ENCODE peak calls at places on chromosome 11, in nine cellular contexts. C is heart right ventricle, P is PC-3, W is breast epithelium, R is fibroblast of mammary gland, U is cardiac muscle cell, A is cardiac fibroblast, K is HFF-Myc, O is colonic mucosa. Q is an unnamed sample.

GRCh38 chr11:103326070-103326794 is 217.0 kb downstream of the DYNC2H1 start:
- DNase-seq in K (peak; percentile 65), A (peak; percentile 86), U (peak; percentile 62), C (no peak), R (peak; percentile 84), W (no peak), O (peak; percentile 32), P (peak; percentile 92), Q (peak; percentile 27)

GRCh38 chr11:30488304-30488998 is 97.7 kb downstream of the MPPED2 start:
- DNase-seq in U (peak; percentile 36), K (no peak), O (peak; percentile 81), W (no peak), A (peak; percentile 61), C (no peak), P (peak; percentile 39), R (no peak), Q (peak; percentile 46)

GRCh38 chr11:129021295-129021694 is 78.6 kb upstream of the TP53AIP1 start:
- DNase-seq in O (no peak), A (peak; percentile 25), W (no peak), K (no peak), U (no peak), C (no peak), P (peak; percentile 16), R (peak; percentile 20), Q (no peak)

GRCh38 chr11:96246718-96247540 is 96.1 kb downstream of the MAML2 start:
- DNase-seq in K (no peak), U (no peak), C (no peak), O (no peak), A (peak; percentile 61), P (peak; percentile 67), R (peak; percentile 68), W (no peak), Q (no peak)

GRCh38 chr11:65645710-65646109 is 7.8 kb downstream of the SIPA1 start:
- DNase-seq in A (peak; percentile 53), O (no peak), U (no peak), P (no peak), R (peak; percentile 20), K (no peak), W (no peak), C (no peak), Q (no peak)

GRCh38 chr11:76523147-76523546 is 78.3 kb downstream of the EMSY start:
- DNase-seq in P (peak; percentile 43), O (no peak), W (no peak), U (no peak), C (no peak), A (no peak), K (no peak), R (no peak), Q (no peak)

GRCh38 chr11:12860827-12861226 is 148.3 kb upstream of the RASSF10 start:
- DNase-seq in O (no peak), W (no peak), P (no peak), U (no peak), C (no peak), K (no peak), A (no peak), R (no peak), Q (no peak)

GRCh38 chr11:106914409-106914808 is 103.9 kb downstream of the GUCY1A2 start:
- DNase-seq in K (no peak), O (no peak), C (no peak), P (no peak), A (no peak), R (no peak), U (no peak), W (no peak), Q (no peak)

GRCh38 chr11:102794382-102794781 is 3.6 kb downstream of the MMP1 start:
- DNase-seq in U (peak; percentile 19), W (no peak), C (no peak), K (peak; percentile 40), P (peak; percentile 60), A (peak; percentile 63), R (peak; percentile 41), O (no peak), Q (no peak)

GRCh38 chr11:130403301-130403804 is 25.1 kb downstream of the ADAMTS8 start:
- DNase-seq in U (no peak), K (no peak), O (no peak), R (peak; percentile 97), P (peak; percentile 87), C (peak; percentile 50), A (peak; percentile 92), W (no peak), Q (peak; percentile 27)

DNA sequence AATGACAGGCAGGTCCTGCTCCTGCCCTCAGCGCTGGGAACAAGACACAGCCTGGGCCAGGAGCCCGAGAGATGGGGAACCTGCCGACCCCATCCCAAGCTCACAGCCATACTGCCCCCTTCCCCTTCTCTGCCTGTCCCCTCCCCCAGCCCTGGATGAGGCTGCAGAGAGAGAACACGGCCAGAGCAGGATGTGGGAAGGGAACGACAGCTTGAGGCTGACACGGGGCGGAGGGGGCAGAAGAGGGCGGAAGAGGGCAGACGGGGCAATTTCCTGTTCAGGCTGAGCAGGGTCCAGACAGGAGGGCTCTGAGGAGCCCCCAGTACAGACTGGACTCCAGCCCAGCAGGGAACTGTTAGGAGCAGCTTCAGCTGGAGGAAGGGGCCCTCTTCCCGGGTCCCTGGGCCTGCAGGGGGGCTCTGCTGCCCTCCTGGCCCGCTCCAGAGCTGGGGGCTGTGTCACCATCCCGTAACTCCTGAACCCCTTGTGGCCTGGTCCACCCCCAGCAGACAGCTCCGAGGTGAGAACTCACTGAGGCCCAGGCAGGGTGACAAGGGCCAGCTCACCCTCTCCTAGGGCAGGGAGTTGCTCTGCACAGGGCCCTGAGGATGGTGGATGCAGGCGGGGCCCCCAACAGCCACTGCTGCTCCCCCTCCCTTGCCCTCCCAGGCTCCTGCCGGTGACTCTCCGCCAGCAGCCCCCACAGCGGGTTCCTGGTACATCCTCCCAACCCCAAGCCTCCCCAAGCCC is 5.7 kb downstream of the CTSD start:
- DNase-seq in U (no peak), C (no peak), A (no peak), O (peak; percentile 60), R (no peak), P (no peak), W (no peak), K (no peak), Q (no peak)
- H3K4me3 ChIP-seq in U (no peak overlapping the region), C (no peak overlapping the region), A (no peak overlapping the region), O (no peak overlapping the region), R (no peak overlapping the region), P (no peak overlapping the region), W (no peak overlapping the region), K (no peak overlapping the region), Q (no peak overlapping the region)

DNA sequence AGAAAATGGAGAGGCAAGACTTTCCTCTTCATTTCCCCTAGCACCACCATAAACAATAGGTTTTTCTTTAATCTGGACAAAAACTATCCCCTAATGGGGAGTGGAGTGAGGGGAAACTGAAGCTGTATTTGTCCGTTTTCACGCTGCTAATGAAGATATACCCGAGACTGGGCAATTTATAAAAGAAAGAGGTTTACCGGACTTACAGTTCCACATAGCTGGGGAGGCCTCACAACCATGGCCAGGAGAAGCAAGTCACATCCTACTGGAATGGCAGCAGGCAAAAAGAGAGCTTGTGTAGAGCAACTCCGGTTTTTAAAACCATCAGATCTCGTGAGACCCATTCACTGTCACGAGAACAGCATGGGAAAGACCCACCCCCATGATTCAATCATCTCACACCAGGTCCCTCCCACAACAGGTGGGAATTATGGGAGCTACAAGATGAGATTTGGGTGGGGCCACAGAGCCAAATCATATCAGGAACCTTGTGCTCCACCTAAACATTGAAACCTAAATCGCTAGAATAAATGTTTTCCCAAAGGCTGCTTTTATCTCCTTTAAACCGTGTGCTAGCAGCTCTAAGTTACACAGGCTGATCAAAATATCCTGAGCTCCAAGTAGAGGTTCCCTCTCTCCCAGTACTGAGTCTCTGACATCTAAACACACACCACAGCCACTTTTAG is 4.3 kb downstream of the UBQLN3 start:
- DNase-seq in U (no peak), W (no peak), A (no peak), K (no peak), P (no peak), O (no peak), C (no peak), R (no peak), Q (no peak)
- H3K4me3 ChIP-seq in U (no peak overlapping the region), W (no peak overlapping the region), A (no peak overlapping the region), K (no peak overlapping the region), P (no peak overlapping the region), O (no peak overlapping the region), C (no peak overlapping the region), R (no peak overlapping the region), Q (no peak overlapping the region)

DNA sequence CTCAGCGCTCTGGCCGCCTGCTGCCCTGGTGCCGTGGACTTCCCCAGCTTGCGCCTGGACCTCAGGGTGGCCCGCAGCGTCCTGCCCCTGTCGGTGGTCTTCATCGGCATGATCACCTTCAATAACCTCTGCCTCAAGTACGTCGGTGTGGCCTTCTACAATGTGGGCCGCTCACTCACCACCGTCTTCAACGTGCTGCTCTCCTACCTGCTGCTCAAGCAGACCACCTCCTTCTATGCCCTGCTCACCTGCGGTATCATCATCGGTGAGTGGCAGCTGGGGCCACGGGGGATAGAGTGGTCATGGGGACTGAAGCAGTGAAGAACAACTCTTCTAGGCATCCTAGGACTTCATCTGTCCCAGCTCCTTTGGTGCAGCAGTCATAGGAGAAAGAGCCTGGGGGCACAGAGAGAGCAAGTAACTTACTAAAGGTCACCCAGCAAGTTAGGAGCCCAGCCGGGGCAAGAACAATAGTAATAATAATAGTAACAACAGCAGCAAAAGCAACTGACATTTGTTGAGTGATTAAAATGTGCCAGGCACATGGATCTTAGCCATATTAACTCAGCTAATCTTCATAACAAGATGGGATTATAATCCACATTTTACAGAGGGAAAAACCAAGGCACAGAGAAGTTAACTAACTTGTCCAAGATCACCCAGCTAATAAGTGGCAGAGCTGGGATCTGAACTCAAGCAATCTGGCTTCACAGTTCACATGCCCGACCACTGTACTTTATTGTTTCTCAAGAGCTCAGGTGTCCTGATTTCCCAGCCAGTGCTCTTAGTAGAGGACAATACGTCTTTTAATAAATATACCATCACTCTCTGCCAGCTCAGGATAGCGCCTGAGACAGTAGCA is 1.4 kb downstream of the SLC35C1 start:
- DNase-seq in K (no peak), O (no peak), U (no peak), R (no peak), A (peak; percentile 7), W (no peak), P (no peak), C (no peak), Q (no peak)
- H3K4me3 ChIP-seq in K (peak overlapping the region; percentile 87), O (peak overlapping the region; percentile 77), U (peak overlapping the region; percentile 54), R (peak overlapping the region; percentile 85), A (peak overlapping the region; percentile 88), W (peak overlapping the region; percentile 87), P (peak overlapping the region; percentile 91), C (peak overlapping the region; percentile 90), Q (peak overlapping the region; percentile 83)

GRCh38 chr11:45336136-45336535 is 50.0 kb upstream of the SYT13 start:
- DNase-seq in W (no peak), O (no peak), C (no peak), A (no peak), U (no peak), R (no peak), K (no peak), P (no peak), Q (no peak)

GRCh38 chr11:45343988-45344387 is 57.8 kb upstream of the SYT13 start:
- DNase-seq in A (no peak), U (peak; percentile 72), C (no peak), O (no peak), R (no peak), K (no peak), P (no peak), W (no peak), Q (no peak)

GRCh38 chr11:45341379-45341778 is 55.2 kb upstream of the SYT13 start:
- DNase-seq in K (no peak), W (no peak), P (no peak), R (no peak), U (no peak), C (no peak), O (no peak), A (no peak), Q (no peak)

GRCh38 chr11:45337583-45338360 is 51.6 kb upstream of the SYT13 start:
- DNase-seq in C (no peak), O (no peak), P (no peak), R (no peak), U (no peak), W (no peak), K (no peak), A (no peak), Q (no peak)

GRCh38 chr11:45339754-45340519 is 53.8 kb upstream of the SYT13 start:
- DNase-seq in W (peak; percentile 90), U (peak; percentile 97), P (peak; percentile 87), R (peak; percentile 79), K (peak; percentile 59), A (peak; percentile 90), O (peak; percentile 96), C (peak; percentile 94), Q (peak; percentile 9)
- H3K4me3 ChIP-seq in W (peak overlapping the region; percentile 22), U (no peak overlapping the region), P (peak overlapping the region; percentile 26), R (no peak overlapping the region), K (no peak overlapping the region), A (no peak overlapping the region), O (no peak overlapping the region), C (peak overlapping the region; percentile 16), Q (no peak overlapping the region)